ENCODE peak calls at places on chromosomes 4 and X, in eight cellular contexts. R is sigmoid colon, O is A549, G is ovary, X is HepG2, P is esophagus muscularis mucosa, M is stomach, T is suprapubic skin. A is an unnamed sample.
A peak's percentile ranks its signal among the peaks of the same experiment; 100 is the strongest.

GRCh38 chrX:39152106-39152649 is 350.9 kb downstream of the MID1IP1 start:
- DNase-seq in R (no peak), P (no peak), G (peak; percentile 26), T (no peak), M (peak; percentile 61), X (no peak), O (peak; percentile 14), A (no peak)

GRCh38 chr4:153081181-153081580 is 123.1 kb upstream of the TRIM2 start:
- DNase-seq in R (no peak), X (no peak), G (no peak), M (no peak), O (no peak), P (no peak), T (no peak), A (no peak)

GRCh38 chr4:155629183-155629825 is 37.3 kb upstream of the GUCY1A1 start:
- DNase-seq in P (no peak), G (no peak), X (no peak), O (no peak), M (no peak), T (no peak), R (no peak), A (no peak)

GRCh38 chr4:99447079-99447478 is 11.9 kb upstream of the ADH7 start:
- DNase-seq in T (no peak), G (no peak), O (no peak), X (no peak), M (no peak), P (no peak), R (no peak), A (no peak)

GRCh38 chr4:160562661-160563060 is 1459.8 kb downstream of the RAPGEF2 start:
- DNase-seq in R (no peak), X (no peak), M (no peak), G (no peak), P (no peak), O (no peak), T (no peak), A (no peak)

GRCh38 chrX:139192386-139192961 is 338.1 kb upstream of the F9 start:
- DNase-seq in X (no peak), T (no peak), O (no peak), G (no peak), P (no peak), M (no peak), R (no peak), A (no peak)

GRCh38 chr4:40507977-40508376 is 121.7 kb downstream of the RBM47 start:
- DNase-seq in G (no peak), T (no peak), M (no peak), R (no peak), P (no peak), O (no peak), X (no peak), A (no peak)

GRCh38 chr4:153514001-153514526 is 47.9 kb downstream of the TMEM131L start:
- DNase-seq in M (no peak), O (no peak), R (no peak), G (no peak), X (no peak), T (no peak), P (no peak), A (no peak)

GRCh38 chr4:54626113-54626512 is 31.6 kb upstream of the KIT start:
- DNase-seq in T (no peak), P (no peak), O (no peak), M (peak; percentile 28), X (no peak), R (no peak), G (no peak), A (no peak)

GRCh38 chrX:133676344-133677122 is 261.2 kb upstream of the GPC4 start:
- DNase-seq in O (no peak), X (peak; percentile 53), G (no peak), R (no peak), P (no peak), M (peak; percentile 32), T (no peak), A (no peak)
- TF ChIP-seq EP300 in O (no peak), X (peak; percentile 11), G (no peak), R (no peak), P (no peak), M (no peak), T (no peak), A (no peak)

GRCh38 chr4:37605843-37606565 is 80.2 kb downstream of the RELL1 start:
- DNase-seq in P (no peak), G (no peak), R (no peak), O (no peak), M (no peak), X (no peak), T (no peak), A (no peak)
- TF ChIP-seq CTCF in P (no peak), G (no peak), R (no peak), O (no peak), M (no peak), X (no peak), T (no peak), A (no peak)

GRCh38 chr4:25859429-25860148 is 3.2 kb downstream of the SEL1L3 start:
- DNase-seq in R (no peak), X (no peak), P (no peak), M (no peak), O (no peak), T (no peak), G (no peak), A (no peak)
- H3K4me1 ChIP-seq in R (no peaks in the 10 kb centered on the region), X (peaks cover 8% of the 10 kb centered on the region), P (peaks cover 39% of the 10 kb centered on the region), M (peaks cover 24% of the 10 kb centered on the region), O (peaks cover 18% of the 10 kb centered on the region), T (peaks cover 30% of the 10 kb centered on the region), G (no peaks in the 10 kb centered on the region), A (peaks cover 46% of the 10 kb centered on the region)

GRCh38 chr4:17816142-17816541 is 5.4 kb downstream of the NCAPG start:
- DNase-seq in T (no peak), X (no peak), O (no peak), R (no peak), G (no peak), M (no peak), P (no peak), A (no peak)

GRCh38 chr4:17814140-17814539 is 3.4 kb downstream of the NCAPG start:
- DNase-seq in M (no peak), O (no peak), X (no peak), G (no peak), P (no peak), R (no peak), T (no peak), A (no peak)

GRCh38 chr4:17812801-17813200 is 2.0 kb downstream of the NCAPG start:
- DNase-seq in G (no peak), M (no peak), T (no peak), O (no peak), R (no peak), P (no peak), X (no peak), A (no peak)

GRCh38 chr4:17812125-17812524 is 1.3 kb downstream of the NCAPG start:
- DNase-seq in O (no peak), G (no peak), R (no peak), P (no peak), T (no peak), M (no peak), X (no peak), A (no peak)

DNA sequence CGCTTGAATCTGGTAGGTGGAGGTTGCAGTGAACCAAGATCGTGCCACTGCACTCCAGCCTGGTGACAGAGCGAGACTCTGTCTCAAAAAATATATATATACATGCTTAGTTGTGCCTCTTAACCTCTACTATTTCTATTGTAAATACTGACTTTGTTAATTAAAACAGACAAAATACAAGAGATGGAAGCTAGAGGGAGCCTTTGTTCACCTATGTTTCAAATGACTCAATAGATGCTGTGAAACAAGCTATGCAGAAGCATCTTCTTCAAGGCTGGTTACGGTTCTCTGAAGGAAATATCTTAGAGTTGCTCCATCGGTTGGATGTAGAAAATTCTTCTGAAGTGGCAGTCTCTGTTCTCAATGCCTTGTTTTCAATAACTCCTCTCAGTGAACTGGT is 6.2 kb downstream of the NCAPG start:
- DNase-seq in R (no peak), X (peak; percentile 29), P (no peak), M (no peak), G (no peak), O (no peak), T (no peak), A (no peak)
- TF ChIP-seq EP300 in R (no peak), X (no peak), P (no peak), M (no peak), G (no peak), O (no peak), T (no peak), A (no peak)

DNA sequence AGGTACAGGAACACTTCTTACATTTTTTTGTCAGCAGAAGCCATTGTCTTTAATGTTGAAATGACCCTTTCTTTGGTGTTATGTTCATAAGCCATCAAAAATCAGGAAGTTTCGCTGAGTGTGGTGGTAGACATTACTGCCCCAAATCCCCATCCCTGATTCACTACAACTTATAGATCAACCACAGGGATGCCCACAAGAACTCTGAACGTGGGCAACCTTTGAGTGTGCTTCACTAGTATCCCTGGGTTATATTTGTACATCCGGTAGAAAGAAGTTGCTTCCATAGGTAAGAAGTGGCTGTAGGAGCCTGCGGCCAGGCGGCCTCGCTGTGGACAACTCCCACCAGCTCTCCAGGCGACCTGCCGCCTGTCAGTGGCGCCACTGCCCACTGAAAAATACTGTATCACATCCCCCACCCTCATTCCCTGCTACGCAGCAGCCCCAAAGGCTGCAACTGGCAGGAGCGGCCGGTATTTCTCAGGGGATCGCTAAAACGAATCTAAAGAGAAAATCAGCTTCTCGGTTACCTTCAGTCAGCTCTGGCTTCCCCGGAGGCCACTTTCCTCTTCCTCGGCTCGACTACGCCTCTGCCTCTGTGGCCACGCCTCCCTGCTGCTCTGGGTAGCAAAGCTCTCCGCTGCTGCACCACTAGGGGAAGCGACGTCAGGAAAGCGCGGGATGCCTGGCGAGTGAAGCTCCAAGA is 13.9 kb upstream of the ETDC start:
- DNase-seq in O (no peak), M (no peak), T (no peak), X (no peak), G (peak; percentile 16), P (no peak), R (no peak), A (no peak)
- TF ChIP-seq CTCF in O (no peak), M (no peak), T (no peak), X (no peak), G (no peak), P (peak; percentile 11), R (no peak), A (no peak)

GRCh38 chrX:71102292-71102691 is 4.2 kb downstream of the CXorf65 start:
- DNase-seq in T (no peak), G (no peak), X (no peak), O (no peak), P (no peak), M (no peak), R (no peak), A (no peak)
- H3K4me1 ChIP-seq in T (peaks cover 8% of the 10 kb centered on the region), G (peaks cover 1% of the 10 kb centered on the region), X (peaks cover 39% of the 10 kb centered on the region), O (no peaks in the 10 kb centered on the region), P (peaks cover 29% of the 10 kb centered on the region), M (peaks cover 4% of the 10 kb centered on the region), R (no peaks in the 10 kb centered on the region), A (peaks cover 6% of the 10 kb centered on the region)

GRCh38 chr4:170014359-170015008 is 11.7 kb downstream of the MFAP3L start:
- DNase-seq in G (peak; percentile 41), R (no peak), O (no peak), M (no peak), T (no peak), P (peak; percentile 42), X (no peak), A (no peak)
- TF ChIP-seq EP300 in G (no peak), R (no peak), O (no peak), M (no peak), T (no peak), P (no peak), X (no peak), A (no peak)